ENCODE peak calls at places on chromosome 1, in ten cellular contexts. One of them, this sample, is unnamed.

GRCh38 chr1:23930861-23931471 is 17.8 kb upstream of the CNR2 start:
- DNase-seq in glutamatergic neuron: no peak
- DNase-seq in AG04450: peak
- DNase-seq in AG09309: peak
- DNase-seq in tibial nerve: no peak
- DNase-seq in IMR-90: peak
- DNase-seq in GM12864: no peak
- DNase-seq in progenitor cell of endocrine pancreas: no peak
- DNase-seq in colonic mucosa: no peak
- DNase-seq in lower leg skin: peak
- DNase-seq in this sample: no peak

GRCh38 chr1:4724001-4724400 is 69.6 kb downstream of the AJAP1 start:
- DNase-seq in glutamatergic neuron: no peak
- DNase-seq in AG04450: no peak
- DNase-seq in AG09309: no peak
- DNase-seq in tibial nerve: no peak
- DNase-seq in IMR-90: no peak
- DNase-seq in GM12864: no peak
- DNase-seq in progenitor cell of endocrine pancreas: no peak
- DNase-seq in colonic mucosa: no peak
- DNase-seq in lower leg skin: no peak
- DNase-seq in this sample: no peak

GRCh38 chr1:20017741-20018140 is 38.3 kb upstream of the PLA2G2A start:
- DNase-seq in glutamatergic neuron: no peak
- DNase-seq in AG04450: no peak
- DNase-seq in AG09309: no peak
- DNase-seq in tibial nerve: no peak
- DNase-seq in IMR-90: no peak
- DNase-seq in GM12864: no peak
- DNase-seq in progenitor cell of endocrine pancreas: no peak
- DNase-seq in colonic mucosa: no peak
- DNase-seq in lower leg skin: no peak
- DNase-seq in this sample: no peak

GRCh38 chr1:16230744-16231143 is 6.2 kb downstream of the CPLANE2 start:
- DNase-seq in glutamatergic neuron: no peak
- DNase-seq in AG04450: no peak
- DNase-seq in AG09309: no peak
- DNase-seq in tibial nerve: no peak
- DNase-seq in IMR-90: no peak
- DNase-seq in GM12864: no peak
- DNase-seq in progenitor cell of endocrine pancreas: no peak
- DNase-seq in colonic mucosa: no peak
- DNase-seq in lower leg skin: no peak
- DNase-seq in this sample: no peak

GRCh38 chr1:16072616-16073484 is 601 bp downstream of the FAM131C start:
- DNase-seq in glutamatergic neuron: peak
- DNase-seq in AG04450: no peak
- DNase-seq in AG09309: no peak
- DNase-seq in tibial nerve: no peak
- DNase-seq in IMR-90: no peak
- DNase-seq in GM12864: no peak
- DNase-seq in progenitor cell of endocrine pancreas: no peak
- DNase-seq in colonic mucosa: no peak
- DNase-seq in lower leg skin: no peak
- DNase-seq in this sample: peak

GRCh38 chr1:30902653-30903290 is 5.8 kb downstream of the SDC3 start:
- DNase-seq in glutamatergic neuron: no peak
- DNase-seq in AG04450: no peak
- DNase-seq in AG09309: no peak
- DNase-seq in tibial nerve: no peak
- DNase-seq in IMR-90: no peak
- DNase-seq in GM12864: no peak
- DNase-seq in progenitor cell of endocrine pancreas: no peak
- DNase-seq in colonic mucosa: no peak
- DNase-seq in lower leg skin: no peak
- DNase-seq in this sample: no peak

GRCh38 chr1:18575620-18576019 is 55.0 kb upstream of the PAX7 start:
- DNase-seq in glutamatergic neuron: peak
- DNase-seq in AG04450: no peak
- DNase-seq in AG09309: no peak
- DNase-seq in tibial nerve: peak
- DNase-seq in IMR-90: peak
- DNase-seq in GM12864: no peak
- DNase-seq in progenitor cell of endocrine pancreas: peak
- DNase-seq in colonic mucosa: peak
- DNase-seq in lower leg skin: peak
- DNase-seq in this sample: peak

GRCh38 chr1:91450260-91450659 is 45.6 kb upstream of the HFM1 start:
- DNase-seq in glutamatergic neuron: no peak
- DNase-seq in AG04450: no peak
- DNase-seq in AG09309: peak
- DNase-seq in tibial nerve: no peak
- DNase-seq in IMR-90: no peak
- DNase-seq in GM12864: no peak
- DNase-seq in progenitor cell of endocrine pancreas: no peak
- DNase-seq in colonic mucosa: no peak
- DNase-seq in lower leg skin: no peak
- DNase-seq in this sample: no peak

GRCh38 chr1:152015766-152016165 is 21.0 kb downstream of the S100A11 start:
- DNase-seq in glutamatergic neuron: no peak
- DNase-seq in AG04450: no peak
- DNase-seq in AG09309: no peak
- DNase-seq in tibial nerve: no peak
- DNase-seq in IMR-90: no peak
- DNase-seq in GM12864: no peak
- DNase-seq in progenitor cell of endocrine pancreas: no peak
- DNase-seq in colonic mucosa: no peak
- DNase-seq in lower leg skin: peak
- DNase-seq in this sample: no peak

GRCh38 chr1:152018537-152018936 is 18.3 kb downstream of the S100A11 start:
- DNase-seq in glutamatergic neuron: peak
- DNase-seq in AG04450: no peak
- DNase-seq in AG09309: no peak
- DNase-seq in tibial nerve: no peak
- DNase-seq in IMR-90: no peak
- DNase-seq in GM12864: no peak
- DNase-seq in progenitor cell of endocrine pancreas: no peak
- DNase-seq in colonic mucosa: no peak
- DNase-seq in lower leg skin: no peak
- DNase-seq in this sample: peak

GRCh38 chr1:152009691-152010090 is 16.0 kb upstream of the S100A10 start:
- DNase-seq in glutamatergic neuron: no peak
- DNase-seq in AG04450: no peak
- DNase-seq in AG09309: no peak
- DNase-seq in tibial nerve: no peak
- DNase-seq in IMR-90: no peak
- DNase-seq in GM12864: no peak
- DNase-seq in progenitor cell of endocrine pancreas: no peak
- DNase-seq in colonic mucosa: no peak
- DNase-seq in lower leg skin: no peak
- DNase-seq in this sample: no peak

GRCh38 chr1:152014943-152015342 is 21.3 kb upstream of the S100A10 start:
- DNase-seq in glutamatergic neuron: no peak
- DNase-seq in AG04450: no peak
- DNase-seq in AG09309: no peak
- DNase-seq in tibial nerve: no peak
- DNase-seq in IMR-90: no peak
- DNase-seq in GM12864: no peak
- DNase-seq in progenitor cell of endocrine pancreas: no peak
- DNase-seq in colonic mucosa: no peak
- DNase-seq in lower leg skin: no peak
- DNase-seq in this sample: no peak

GRCh38 chr1:152013664-152014237 is 20.1 kb upstream of the S100A10 start:
- DNase-seq in glutamatergic neuron: peak
- DNase-seq in AG04450: no peak
- DNase-seq in AG09309: no peak
- DNase-seq in tibial nerve: no peak
- DNase-seq in IMR-90: peak
- DNase-seq in GM12864: no peak
- DNase-seq in progenitor cell of endocrine pancreas: peak
- DNase-seq in colonic mucosa: peak
- DNase-seq in lower leg skin: peak
- DNase-seq in this sample: peak
- TF ChIP-seq CTCF in glutamatergic neuron: peak
- TF ChIP-seq CTCF in AG04450: peak
- TF ChIP-seq CTCF in AG09309: peak
- TF ChIP-seq CTCF in tibial nerve: no peak
- TF ChIP-seq CTCF in IMR-90: peak
- TF ChIP-seq CTCF in GM12864: peak
- TF ChIP-seq CTCF in progenitor cell of endocrine pancreas: peak
- TF ChIP-seq CTCF in colonic mucosa: peak
- TF ChIP-seq CTCF in lower leg skin: no peak
- TF ChIP-seq CTCF in this sample: peak

GRCh38 chr1:38120552-38121230 is 74.1 kb upstream of the POU3F1 start:
- DNase-seq in glutamatergic neuron: no peak
- DNase-seq in AG04450: no peak
- DNase-seq in AG09309: no peak
- DNase-seq in tibial nerve: no peak
- DNase-seq in IMR-90: no peak
- DNase-seq in GM12864: no peak
- DNase-seq in progenitor cell of endocrine pancreas: no peak
- DNase-seq in colonic mucosa: no peak
- DNase-seq in lower leg skin: no peak
- DNase-seq in this sample: no peak

GRCh38 chr1:38125837-38126520 is 79.4 kb upstream of the POU3F1 start:
- DNase-seq in glutamatergic neuron: no peak
- DNase-seq in AG04450: no peak
- DNase-seq in AG09309: no peak
- DNase-seq in tibial nerve: no peak
- DNase-seq in IMR-90: no peak
- DNase-seq in GM12864: no peak
- DNase-seq in progenitor cell of endocrine pancreas: no peak
- DNase-seq in colonic mucosa: no peak
- DNase-seq in lower leg skin: peak
- DNase-seq in this sample: no peak

GRCh38 chr1:38125016-38125415 is 78.4 kb upstream of the POU3F1 start:
- DNase-seq in glutamatergic neuron: no peak
- DNase-seq in AG04450: no peak
- DNase-seq in AG09309: no peak
- DNase-seq in tibial nerve: no peak
- DNase-seq in IMR-90: no peak
- DNase-seq in GM12864: no peak
- DNase-seq in progenitor cell of endocrine pancreas: no peak
- DNase-seq in colonic mucosa: no peak
- DNase-seq in lower leg skin: no peak
- DNase-seq in this sample: no peak

GRCh38 chr1:38121231-38121680 is 74.7 kb upstream of the POU3F1 start:
- DNase-seq in glutamatergic neuron: no peak
- DNase-seq in AG04450: no peak
- DNase-seq in AG09309: no peak
- DNase-seq in tibial nerve: no peak
- DNase-seq in IMR-90: no peak
- DNase-seq in GM12864: no peak
- DNase-seq in progenitor cell of endocrine pancreas: no peak
- DNase-seq in colonic mucosa: no peak
- DNase-seq in lower leg skin: peak
- DNase-seq in this sample: no peak

DNA sequence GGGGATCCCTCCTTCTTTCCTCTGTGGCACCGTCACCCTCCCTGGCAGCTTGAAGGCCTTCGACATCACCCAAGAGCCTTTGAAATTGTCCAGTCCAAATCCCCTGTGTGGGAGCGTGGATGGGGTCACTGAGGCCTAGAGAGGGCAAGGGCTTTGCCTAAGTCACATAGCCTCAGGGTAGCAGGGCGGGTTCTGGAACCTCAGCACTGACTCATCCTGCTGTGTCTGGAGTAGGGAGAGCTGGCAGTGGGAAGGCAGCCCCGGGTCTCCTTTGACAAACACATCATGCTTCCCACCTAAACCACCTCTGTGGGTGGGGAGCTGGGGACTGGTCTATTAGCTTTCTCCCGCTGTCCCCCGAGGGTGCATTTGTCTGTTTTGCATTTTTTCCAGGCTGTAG is 76.8 kb upstream of the POU3F1 start:
- DNase-seq in glutamatergic neuron: no peak
- DNase-seq in AG04450: no peak
- DNase-seq in AG09309: no peak
- DNase-seq in tibial nerve: no peak
- DNase-seq in IMR-90: no peak
- DNase-seq in GM12864: no peak
- DNase-seq in progenitor cell of endocrine pancreas: no peak
- DNase-seq in colonic mucosa: no peak
- DNase-seq in lower leg skin: peak
- DNase-seq in this sample: no peak
- TF ChIP-seq CTCF in glutamatergic neuron: no peak
- TF ChIP-seq CTCF in AG04450: no peak
- TF ChIP-seq CTCF in AG09309: no peak
- TF ChIP-seq CTCF in tibial nerve: no peak
- TF ChIP-seq CTCF in IMR-90: no peak
- TF ChIP-seq CTCF in GM12864: no peak
- TF ChIP-seq CTCF in progenitor cell of endocrine pancreas: no peak
- TF ChIP-seq CTCF in colonic mucosa: no peak
- TF ChIP-seq CTCF in lower leg skin: no peak
- TF ChIP-seq CTCF in this sample: no peak

GRCh38 chr1:119549719-119550141 is 42.7 kb downstream of the HSD3B1 start:
- DNase-seq in glutamatergic neuron: peak
- DNase-seq in AG04450: peak
- DNase-seq in AG09309: no peak
- DNase-seq in tibial nerve: peak
- DNase-seq in IMR-90: peak
- DNase-seq in GM12864: peak
- DNase-seq in progenitor cell of endocrine pancreas: peak
- DNase-seq in colonic mucosa: peak
- DNase-seq in lower leg skin: no peak
- DNase-seq in this sample: peak
- TF ChIP-seq CTCF in glutamatergic neuron: peak
- TF ChIP-seq CTCF in AG04450: peak
- TF ChIP-seq CTCF in AG09309: peak
- TF ChIP-seq CTCF in tibial nerve: no peak
- TF ChIP-seq CTCF in IMR-90: peak
- TF ChIP-seq CTCF in GM12864: peak
- TF ChIP-seq CTCF in progenitor cell of endocrine pancreas: peak
- TF ChIP-seq CTCF in colonic mucosa: peak
- TF ChIP-seq CTCF in lower leg skin: no peak
- TF ChIP-seq CTCF in this sample: peak

GRCh38 chr1:39159224-39160036 is 45.1 kb upstream of the MACF1 start:
- DNase-seq in glutamatergic neuron: no peak
- DNase-seq in AG04450: no peak
- DNase-seq in AG09309: peak
- DNase-seq in tibial nerve: no peak
- DNase-seq in IMR-90: peak
- DNase-seq in GM12864: no peak
- DNase-seq in progenitor cell of endocrine pancreas: no peak
- DNase-seq in colonic mucosa: peak
- DNase-seq in lower leg skin: no peak
- DNase-seq in this sample: no peak

GRCh38 chr1:39158330-39159086 is 46.0 kb upstream of the MACF1 start:
- DNase-seq in glutamatergic neuron: peak
- DNase-seq in AG04450: no peak
- DNase-seq in AG09309: no peak
- DNase-seq in tibial nerve: no peak
- DNase-seq in IMR-90: peak
- DNase-seq in GM12864: peak
- DNase-seq in progenitor cell of endocrine pancreas: peak
- DNase-seq in colonic mucosa: peak
- DNase-seq in lower leg skin: no peak
- DNase-seq in this sample: peak

GRCh38 chr1:39157304-39157703 is 47.2 kb upstream of the MACF1 start:
- DNase-seq in glutamatergic neuron: no peak
- DNase-seq in AG04450: no peak
- DNase-seq in AG09309: no peak
- DNase-seq in tibial nerve: no peak
- DNase-seq in IMR-90: no peak
- DNase-seq in GM12864: no peak
- DNase-seq in progenitor cell of endocrine pancreas: no peak
- DNase-seq in colonic mucosa: no peak
- DNase-seq in lower leg skin: no peak
- DNase-seq in this sample: no peak

GRCh38 chr1:39163469-39163868 is 41.0 kb upstream of the MACF1 start:
- DNase-seq in glutamatergic neuron: no peak
- DNase-seq in AG04450: no peak
- DNase-seq in AG09309: no peak
- DNase-seq in tibial nerve: no peak
- DNase-seq in IMR-90: no peak
- DNase-seq in GM12864: no peak
- DNase-seq in progenitor cell of endocrine pancreas: no peak
- DNase-seq in colonic mucosa: no peak
- DNase-seq in lower leg skin: no peak
- DNase-seq in this sample: no peak

GRCh38 chr1:39160703-39161102 is 43.8 kb upstream of the MACF1 start:
- DNase-seq in glutamatergic neuron: no peak
- DNase-seq in AG04450: no peak
- DNase-seq in AG09309: no peak
- DNase-seq in tibial nerve: no peak
- DNase-seq in IMR-90: no peak
- DNase-seq in GM12864: no peak
- DNase-seq in progenitor cell of endocrine pancreas: no peak
- DNase-seq in colonic mucosa: no peak
- DNase-seq in lower leg skin: no peak
- DNase-seq in this sample: no peak
- TF ChIP-seq CTCF in glutamatergic neuron: no peak
- TF ChIP-seq CTCF in AG04450: peak
- TF ChIP-seq CTCF in AG09309: peak
- TF ChIP-seq CTCF in tibial nerve: no peak
- TF ChIP-seq CTCF in IMR-90: peak
- TF ChIP-seq CTCF in GM12864: no peak
- TF ChIP-seq CTCF in progenitor cell of endocrine pancreas: no peak
- TF ChIP-seq CTCF in colonic mucosa: no peak
- TF ChIP-seq CTCF in lower leg skin: no peak
- TF ChIP-seq CTCF in this sample: no peak

This sample was measured in nephron progenitor cell.